ENCODE peak calls at places on chromosome 4, in six cellular contexts. X, V, U, A, L and D are unnamed samples.

GRCh38 chr4:105399535-105400161 is 74.2 kb downstream of the PPA2 start:
- DNase-seq in X (no peak), V (peak), U (no peak), A (no peak), L (peak), D (peak)

GRCh38 chr4:124974163-124974562 is 261.6 kb upstream of the ANKRD50 start:
- DNase-seq in X (no peak), V (peak), U (no peak), A (no peak), L (no peak), D (no peak)

GRCh38 chr4:102196221-102196620 is 149.1 kb downstream of the SLC39A8 start:
- DNase-seq in X (no peak), V (peak), U (no peak), A (no peak), L (no peak), D (no peak)

GRCh38 chr4:117134386-117134785 is 49.0 kb upstream of the TRAM1L1 start:
- DNase-seq in X (no peak), V (peak), U (peak), A (no peak), L (peak), D (peak)

GRCh38 chr4:98630804-98631454 is 27.5 kb downstream of the TSPAN5 start:
- DNase-seq in X (no peak), V (no peak), U (no peak), A (no peak), L (no peak), D (peak)

GRCh38 chr4:101599620-101600019 is 190.9 kb upstream of the BANK1 start:
- DNase-seq in X (no peak), V (peak), U (no peak), A (no peak), L (peak), D (no peak)

GRCh38 chr4:130073145-130073790 is 977.3 kb downstream of the C4orf33 start:
- DNase-seq in X (no peak), V (no peak), U (no peak), A (no peak), L (no peak), D (no peak)

GRCh38 chr4:111689214-111689613 is 456.0 kb upstream of the FAM241A start:
- DNase-seq in X (no peak), V (peak), U (no peak), A (no peak), L (peak), D (peak)

GRCh38 chr4:133465022-133465421 is 315.9 kb downstream of the PCDH10 start:
- DNase-seq in X (no peak), V (no peak), U (no peak), A (no peak), L (peak), D (no peak)

GRCh38 chr4:101044766-101045165 is 302.6 kb downstream of the PPP3CA start:
- DNase-seq in X (no peak), V (no peak), U (no peak), A (no peak), L (no peak), D (no peak)

DNA sequence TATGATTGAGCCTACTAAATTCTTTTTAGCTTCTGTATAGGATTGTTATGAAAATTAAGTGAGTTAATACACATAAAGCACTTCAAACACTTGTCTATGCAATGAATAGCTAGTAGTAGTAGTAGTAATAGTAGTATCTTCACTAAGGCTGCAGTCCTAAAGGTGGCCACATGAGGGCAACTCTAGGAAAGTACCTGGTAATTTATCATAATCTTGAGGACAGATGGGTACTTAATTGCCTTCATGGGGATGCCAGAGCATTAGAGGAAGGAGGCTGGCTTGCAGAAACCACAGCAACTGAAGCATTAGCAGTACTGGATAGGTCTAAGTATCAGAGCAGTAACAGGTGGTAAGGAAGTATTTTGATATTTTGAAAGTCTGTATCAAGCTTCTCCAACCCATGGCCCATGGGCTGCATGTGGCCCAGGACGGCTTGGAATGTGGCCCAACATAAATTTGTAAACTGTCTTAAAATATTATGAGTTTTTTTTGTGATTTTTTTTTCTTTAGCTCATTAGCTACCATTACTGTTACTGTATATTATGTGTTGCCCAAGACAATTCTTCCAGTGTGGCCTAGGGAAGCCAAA is 17.3 kb downstream of the NIPAL1 start:
- DNase-seq in X (peak), V (peak), U (no peak), A (no peak), L (no peak), D (peak)
- TF ChIP-seq CTCF in X (peak), V (peak), U (peak), A (peak), L (peak), D (peak)

GRCh38 chr4:119087121-119087520 is 48.5 kb upstream of the MYOZ2 start:
- DNase-seq in X (no peak), V (peak), U (no peak), A (no peak), L (peak), D (no peak)
- TF ChIP-seq CTCF in X (no peak), V (peak), U (no peak), A (no peak), L (no peak), D (peak)

GRCh38 chr4:136186650-136187049 is 1345.6 kb downstream of the PCDH18 start:
- DNase-seq in X (no peak), V (no peak), U (no peak), A (no peak), L (no peak), D (no peak)

DNA sequence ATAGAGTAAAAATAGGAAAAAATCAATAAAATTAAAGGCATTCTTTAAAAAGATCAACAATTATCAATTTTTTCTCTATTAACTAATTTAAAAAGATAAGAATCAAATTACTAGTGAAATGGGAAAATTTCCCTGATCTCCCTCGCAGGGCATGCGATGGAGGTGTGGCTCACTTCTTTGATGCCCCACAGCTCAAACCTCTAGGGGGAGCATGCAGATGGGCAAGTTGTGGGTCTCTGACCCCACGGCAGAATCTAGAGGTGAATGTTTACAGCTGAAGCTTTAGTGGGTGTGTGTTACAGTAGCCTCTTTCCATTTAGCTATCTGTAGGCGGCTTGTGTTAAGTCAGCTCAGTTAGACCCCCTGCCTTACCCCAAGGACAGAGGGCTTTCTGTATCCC is 1348.8 kb downstream of the PCDH18 start:
- DNase-seq in X (no peak), V (no peak), U (peak), A (no peak), L (no peak), D (no peak)
- TF ChIP-seq CTCF in X (no peak), V (no peak), U (peak), A (no peak), L (no peak), D (no peak)

GRCh38 chr4:4860803-4861591 is 1.5 kb downstream of the MSX1 start:
- DNase-seq in X (no peak), V (no peak), U (no peak), A (no peak), L (no peak), D (no peak)
- TF ChIP-seq CTCF in X (no peak), V (peak), U (no peak), A (no peak), L (peak), D (no peak)

GRCh38 chr4:82899339-82899738 is 1.2 kb upstream of the THAP9 start:
- DNase-seq in X (no peak), V (peak), U (no peak), A (no peak), L (no peak), D (no peak)

GRCh38 chr4:82900016-82900334 is 560 bp upstream of the THAP9 start:
- DNase-seq in X (no peak), V (peak), U (no peak), A (no peak), L (no peak), D (no peak)

GRCh38 chr4:82898322-82899243 is 2.0 kb upstream of the THAP9 start:
- DNase-seq in X (no peak), V (peak), U (no peak), A (no peak), L (peak), D (peak)

GRCh38 chr4:82901129-82901718 is 689 bp downstream of the THAP9 start:
- DNase-seq in X (no peak), V (no peak), U (no peak), A (no peak), L (no peak), D (no peak)

GRCh38 chr4:82900335-82901128 is at the start of gene THAP9:
- DNase-seq in X (peak), V (peak), U (peak), A (peak), L (peak), D (peak)
- TF ChIP-seq CTCF in X (no peak), V (no peak), U (no peak), A (no peak), L (no peak), D (no peak)

GRCh38 chr4:155978810-155979209 is 25.1 kb upstream of the CTSO start:
- DNase-seq in X (no peak), V (no peak), U (no peak), A (no peak), L (no peak), D (no peak)

GRCh38 chr4:155972098-155972497 is 18.4 kb upstream of the CTSO start:
- DNase-seq in X (no peak), V (peak), U (peak), A (no peak), L (peak), D (peak)

GRCh38 chr4:155974957-155975356 is 21.3 kb upstream of the CTSO start:
- DNase-seq in X (no peak), V (no peak), U (no peak), A (no peak), L (no peak), D (no peak)

GRCh38 chr4:155974476-155974749 is 20.7 kb upstream of the CTSO start:
- DNase-seq in X (no peak), V (no peak), U (no peak), A (no peak), L (no peak), D (no peak)

GRCh38 chr4:155973639-155974475 is 20.2 kb upstream of the CTSO start:
- DNase-seq in X (no peak), V (peak), U (no peak), A (no peak), L (no peak), D (no peak)
- TF ChIP-seq CTCF in X (no peak), V (no peak), U (no peak), A (no peak), L (no peak), D (no peak)

DNA sequence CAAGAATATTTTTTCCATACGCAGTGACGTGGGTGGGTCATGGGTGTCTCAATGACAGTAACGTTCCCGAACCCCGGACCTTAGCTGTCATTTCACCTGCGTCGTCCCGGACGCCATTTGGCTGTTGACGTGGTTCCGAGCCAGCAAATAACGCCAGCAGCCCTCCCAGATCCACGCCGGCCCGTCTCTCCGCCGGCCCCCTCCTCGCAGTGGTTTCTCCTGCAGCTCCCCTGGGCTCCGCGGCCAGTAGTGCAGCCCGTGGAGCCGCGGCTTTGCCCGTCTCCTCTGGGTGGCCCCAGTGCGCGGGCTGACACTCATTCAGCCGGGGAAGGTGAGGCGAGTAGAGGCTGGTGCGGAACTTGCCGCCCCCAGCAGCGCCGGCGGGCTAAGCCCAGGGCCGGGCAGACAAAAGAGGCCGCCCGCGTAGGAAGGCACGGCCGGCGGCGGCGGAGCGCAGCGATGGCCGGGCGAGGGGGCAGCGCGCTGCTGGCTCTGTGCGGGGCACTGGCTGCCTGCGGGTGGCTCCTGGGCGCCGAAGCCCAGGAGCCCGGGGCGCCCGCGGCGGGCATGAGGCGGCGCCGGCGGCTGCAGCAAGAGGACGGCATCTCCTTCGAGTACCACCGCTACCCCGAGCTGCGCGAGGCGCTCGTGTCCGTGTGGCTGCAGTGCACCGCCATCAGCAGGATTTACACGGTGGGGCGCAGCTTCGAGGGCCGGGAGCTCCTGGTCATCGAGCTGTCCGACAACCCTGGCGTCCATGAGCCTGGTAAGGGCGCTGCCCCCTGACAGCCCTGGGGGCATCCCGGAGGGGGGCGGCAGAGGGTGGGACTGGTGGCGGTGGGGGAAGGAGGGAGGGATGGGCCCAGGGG is at the start of gene CPE:
- DNase-seq in X (peak), V (peak), U (peak), A (peak), L (peak), D (no peak)
- TF ChIP-seq CTCF in X (no peak), V (peak), U (peak), A (peak), L (peak), D (peak)

DNA sequence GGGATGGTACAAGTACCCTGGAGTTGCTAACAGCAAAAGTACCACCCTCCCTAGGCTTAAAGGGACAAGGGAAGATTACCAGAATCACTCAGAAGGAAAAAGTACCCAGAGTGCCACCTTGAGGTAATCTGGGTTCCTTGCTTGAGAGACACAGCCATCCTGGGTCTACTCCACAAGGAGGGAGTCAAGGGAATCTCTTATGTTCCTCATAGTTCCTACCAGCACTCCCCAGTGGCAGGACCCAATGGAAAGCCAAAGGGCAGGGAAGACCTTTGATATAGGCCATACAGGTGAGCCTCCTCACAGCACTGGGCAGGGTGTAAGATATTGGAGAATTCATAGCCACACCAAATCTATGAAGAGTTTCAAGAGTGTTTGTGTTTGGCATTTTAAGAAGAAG is 5.7 kb downstream of the IL2 start:
- DNase-seq in X (no peak), V (peak), U (peak), A (no peak), L (peak), D (peak)
- TF ChIP-seq CTCF in X (no peak), V (peak), U (peak), A (no peak), L (peak), D (peak)

GRCh38 chr4:154686838-154687237 is 57.0 kb upstream of the LRAT start:
- DNase-seq in X (no peak), V (peak), U (no peak), A (no peak), L (peak), D (no peak)
- TF ChIP-seq CTCF in X (no peak), V (peak), U (no peak), A (no peak), L (no peak), D (peak)

GRCh38 chr4:663046-663437 is 11.0 kb downstream of the ATP5ME start:
- DNase-seq in X (no peak), V (no peak), U (no peak), A (no peak), L (no peak), D (no peak)

GRCh38 chr4:664713-665231 is 9.3 kb downstream of the ATP5ME start:
- DNase-seq in X (no peak), V (no peak), U (peak), A (no peak), L (no peak), D (no peak)

GRCh38 chr4:665381-665750 is 8.7 kb downstream of the ATP5ME start:
- DNase-seq in X (no peak), V (no peak), U (peak), A (no peak), L (no peak), D (no peak)

GRCh38 chr4:661856-662761 is 12.0 kb downstream of the ATP5ME start:
- DNase-seq in X (no peak), V (no peak), U (peak), A (no peak), L (no peak), D (no peak)

DNA sequence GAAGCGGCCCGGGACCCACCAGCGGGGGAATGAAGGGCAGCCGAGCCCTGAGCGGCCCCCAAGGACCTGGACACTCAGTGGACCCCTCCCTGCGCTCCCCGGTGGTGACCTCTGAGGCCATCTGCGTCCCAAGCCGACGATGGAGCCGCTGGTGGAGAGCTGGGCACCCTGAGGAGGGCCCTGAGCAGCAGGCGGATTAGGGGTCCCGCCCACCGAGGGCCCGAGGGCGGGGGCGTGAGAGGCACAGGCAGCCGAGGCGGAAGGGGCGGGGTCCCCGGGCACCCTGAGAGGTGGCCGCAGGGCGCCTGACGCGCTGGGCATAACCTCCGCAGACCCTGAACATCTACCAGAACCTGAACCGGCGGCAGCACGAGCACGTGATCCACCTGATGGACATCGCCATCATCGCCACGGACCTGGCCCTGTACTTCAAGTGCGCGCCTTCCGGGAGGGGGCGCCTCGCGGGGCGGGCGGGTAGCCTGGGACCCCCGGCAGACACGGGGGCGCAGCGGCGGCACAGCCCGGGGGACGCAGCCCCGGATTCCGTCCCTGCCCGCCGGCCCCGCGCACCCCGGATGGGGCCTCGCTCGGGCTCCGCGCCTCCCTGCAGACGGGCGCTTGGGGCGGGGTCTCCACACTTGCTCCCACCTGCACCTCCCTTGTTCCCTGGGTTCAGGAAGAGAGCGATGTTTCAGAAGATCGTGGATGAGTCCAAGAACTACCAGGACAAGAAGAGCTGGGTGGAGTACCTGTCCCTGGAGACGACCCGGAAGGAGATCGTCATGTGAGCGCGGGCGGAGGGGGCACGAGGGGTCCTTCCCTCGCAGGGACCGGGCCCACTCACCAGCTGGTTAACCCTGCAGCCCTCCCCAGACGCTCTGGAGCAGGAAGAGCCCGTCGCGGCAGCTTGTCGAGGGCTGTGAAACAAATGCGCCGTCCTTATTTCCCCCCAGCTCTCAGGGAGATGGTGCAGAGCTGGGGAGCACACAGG is 10.3 kb downstream of the ATP5ME start:
- DNase-seq in X (peak), V (no peak), U (peak), A (peak), L (no peak), D (no peak)
- TF ChIP-seq CTCF in X (no peak), V (no peak), U (peak), A (no peak), L (no peak), D (no peak)